ENCODE peak calls at places on chromosomes 3 and 15, in six cellular contexts. B, Z, C, F, D and A are unnamed samples.

GRCh38 chr15:63860161-63860954 is 26.6 kb upstream of the HERC1 start:
- DNase-seq in B (peak; percentile 27), Z (no peak), C (no peak), F (no peak), D (no peak), A (peak; percentile 73)

GRCh38 chr3:107465064-107465631 is 57.6 kb upstream of the BBX start:
- DNase-seq in B (no peak), Z (no peak), C (no peak), F (no peak), D (no peak), A (no peak)

GRCh38 chr15:36109943-36110658 is 469.3 kb upstream of the CDIN1 start:
- DNase-seq in B (no peak), Z (peak; percentile 88), C (no peak), F (no peak), D (no peak), A (no peak)

GRCh38 chr3:131031660-131032059 is 5.0 kb downstream of the NEK11 start:
- DNase-seq in B (no peak), Z (no peak), C (no peak), F (no peak), D (no peak), A (no peak)

GRCh38 chr3:102741694-102742093 is 306.9 kb downstream of the ZPLD1 start:
- DNase-seq in B (no peak), Z (no peak), C (no peak), F (no peak), D (no peak), A (no peak)

GRCh38 chr3:196080997-196081833 is 675 bp downstream of the TFRC start:
- DNase-seq in B (peak; percentile 84), Z (peak; percentile 22), C (peak; percentile 39), F (peak; percentile 73), D (peak; percentile 35), A (peak; percentile 72)

GRCh38 chr3:155321418-155321817 is 27.9 kb upstream of the STRIT1 start:
- DNase-seq in B (no peak), Z (no peak), C (no peak), F (no peak), D (no peak), A (no peak)

GRCh38 chr3:197527569-197527968 is 28.2 kb downstream of the BDH1 start:
- DNase-seq in B (no peak), Z (no peak), C (no peak), F (no peak), D (no peak), A (no peak)

GRCh38 chr3:195542261-195542660 is 864 bp downstream of the PPP1R2 start:
- DNase-seq in B (peak; percentile 51), Z (no peak), C (no peak), F (no peak), D (no peak), A (no peak)

GRCh38 chr3:129054605-129055104 is 5.9 kb upstream of the GP9 start:
- DNase-seq in B (no peak), Z (no peak), C (no peak), F (peak; percentile 49), D (peak; percentile 91), A (no peak)

GRCh38 chr3:7401418-7401817 is 540.5 kb downstream of the GRM7 start:
- DNase-seq in B (no peak), Z (no peak), C (no peak), F (no peak), D (no peak), A (no peak)
- H3K4me1 ChIP-seq in B (no peaks in the 10 kb centered on the region), Z (no peaks in the 10 kb centered on the region), C (no peaks in the 10 kb centered on the region), F (no peaks in the 10 kb centered on the region), D (no peaks in the 10 kb centered on the region), A (no peaks in the 10 kb centered on the region)

DNA sequence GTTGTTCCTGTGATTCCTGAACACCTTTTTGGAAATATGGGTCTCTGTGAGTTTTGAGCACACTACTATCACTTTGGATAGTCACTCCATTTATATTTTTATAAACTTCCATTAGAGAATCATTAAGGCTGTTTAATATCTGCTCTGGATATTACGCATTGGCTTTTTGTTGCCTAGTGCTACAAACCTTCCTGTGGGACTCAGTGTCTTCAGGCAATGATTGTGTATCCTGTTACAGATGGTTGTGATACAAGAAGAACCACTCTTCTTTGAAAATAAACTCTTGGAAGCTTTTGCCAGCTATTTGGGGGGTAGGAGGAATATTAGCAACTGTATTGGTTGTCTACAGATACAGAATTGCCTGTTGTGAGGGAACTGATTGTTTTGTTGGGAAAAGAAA is 15.6 kb downstream of the GCSAM start:
- DNase-seq in B (no peak), Z (no peak), C (no peak), F (no peak), D (no peak), A (no peak)
- H3K4me1 ChIP-seq in B (peaks cover 52% of the 10 kb centered on the region), Z (no peaks in the 10 kb centered on the region), C (no peaks in the 10 kb centered on the region), F (peaks cover 14% of the 10 kb centered on the region), D (no peaks in the 10 kb centered on the region), A (peaks cover 12% of the 10 kb centered on the region)

GRCh38 chr3:32303977-32304376 is 65.5 kb downstream of the CMTM8 start:
- DNase-seq in B (no peak), Z (no peak), C (no peak), F (no peak), D (no peak), A (no peak)
- H3K4me1 ChIP-seq in B (no peaks in the 10 kb centered on the region), Z (no peaks in the 10 kb centered on the region), C (peaks cover 9% of the 10 kb centered on the region), F (peaks cover 33% of the 10 kb centered on the region), D (peaks cover 25% of the 10 kb centered on the region), A (peaks cover 47% of the 10 kb centered on the region)

DNA sequence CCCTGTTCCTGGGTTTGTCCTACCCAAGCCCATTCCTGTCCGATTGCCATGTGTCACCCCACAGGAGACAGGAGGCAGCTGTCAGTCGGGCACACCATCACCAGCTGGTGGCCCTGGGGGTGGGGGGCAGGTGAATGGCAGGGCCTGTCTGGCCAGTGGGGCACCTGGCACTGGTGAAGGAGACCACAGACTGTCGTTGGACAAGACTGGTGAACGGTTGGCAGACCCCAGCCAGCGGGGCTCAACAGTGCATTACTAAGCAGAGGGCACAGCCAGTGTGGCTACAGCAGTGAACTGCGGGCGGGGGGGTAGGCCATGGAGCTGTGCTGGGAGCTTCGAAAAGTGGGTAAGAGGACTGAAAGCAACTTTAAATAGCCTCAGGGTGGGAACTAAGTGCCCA is 2.1 kb downstream of the SEMA7A start:
- DNase-seq in B (no peak), Z (no peak), C (no peak), F (no peak), D (no peak), A (peak; percentile 41)
- H3K4me1 ChIP-seq in B (peaks cover 16% of the 10 kb centered on the region), Z (peaks cover 57% of the 10 kb centered on the region), C (peaks cover 3% of the 10 kb centered on the region), F (peaks cover 13% of the 10 kb centered on the region), D (peaks cover 79% of the 10 kb centered on the region), A (peaks cover 46% of the 10 kb centered on the region)

GRCh38 chr3:14959358-14959943 is 12.1 kb downstream of the NR2C2 start:
- DNase-seq in B (peak; percentile 43), Z (no peak), C (no peak), F (no peak), D (no peak), A (no peak)
- H3K4me1 ChIP-seq in B (peaks cover 15% of the 10 kb centered on the region), Z (peaks cover 5% of the 10 kb centered on the region), C (no peaks in the 10 kb centered on the region), F (peaks cover 7% of the 10 kb centered on the region), D (peaks cover 12% of the 10 kb centered on the region), A (no peaks in the 10 kb centered on the region)

GRCh38 chr3:32305477-32305876 is 67.0 kb downstream of the CMTM8 start:
- DNase-seq in B (no peak), Z (no peak), C (no peak), F (no peak), D (no peak), A (no peak)
- H3K4me1 ChIP-seq in B (no peaks in the 10 kb centered on the region), Z (no peaks in the 10 kb centered on the region), C (peaks cover 9% of the 10 kb centered on the region), F (peaks cover 33% of the 10 kb centered on the region), D (peaks cover 35% of the 10 kb centered on the region), A (peaks cover 47% of the 10 kb centered on the region)

DNA sequence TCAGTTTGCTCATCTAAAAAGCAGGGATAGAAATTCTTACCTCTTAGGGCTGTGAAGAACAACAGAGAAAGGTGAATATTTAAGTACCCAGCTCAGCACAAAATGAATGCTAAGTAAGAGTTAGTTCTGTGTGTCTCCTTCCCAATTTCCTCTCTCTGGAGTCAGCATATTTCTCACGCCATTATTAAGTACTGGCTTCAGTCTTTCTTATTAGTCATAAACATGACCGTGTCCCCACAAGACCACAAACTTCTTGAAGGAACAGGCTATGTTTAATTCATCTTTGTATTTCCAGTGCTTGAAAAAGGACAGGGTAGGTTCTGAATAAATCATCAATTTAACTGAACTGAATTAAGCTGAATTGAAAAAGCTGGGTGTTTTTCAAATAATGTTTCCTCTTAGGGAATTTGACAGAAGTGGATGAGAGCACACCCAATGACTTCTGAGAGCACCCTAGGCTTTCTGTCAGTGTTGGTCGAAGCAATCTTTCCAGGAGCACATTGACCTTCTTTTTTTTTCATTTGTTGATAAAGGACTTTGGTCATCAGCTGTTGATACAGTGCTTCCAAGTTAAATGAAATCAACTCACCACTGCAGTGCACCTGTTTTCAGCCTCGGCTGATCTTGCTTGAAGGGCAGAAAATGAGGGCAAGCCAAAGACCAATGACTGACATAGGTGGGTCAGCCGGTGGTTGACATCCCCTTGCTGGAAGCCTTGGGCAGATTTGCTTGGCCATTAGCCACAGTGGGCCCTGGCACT is 324.6 kb downstream of the MFSD1 start:
- DNase-seq in B (no peak), Z (peak; percentile 74), C (no peak), F (no peak), D (no peak), A (no peak)
- H3K4me1 ChIP-seq in B (peaks cover 9% of the 10 kb centered on the region), Z (peaks cover 6% of the 10 kb centered on the region), C (no peaks in the 10 kb centered on the region), F (no peaks in the 10 kb centered on the region), D (no peaks in the 10 kb centered on the region), A (no peaks in the 10 kb centered on the region)